ENCODE peak calls at places on chromosome X, in five cellular contexts. X is neural crest cell; M is CD4-positive, alpha-beta T cell; L is glutamatergic neuron; G is AG04450. Y is an unnamed sample.

GRCh38 chrX:134737061-134737460 is 78.8 kb upstream of the PLAC1 start:
- DNase-seq in M (no peak), L (no peak), G (no peak), X (no peak), Y (no peak)

GRCh38 chrX:72539822-72540221 is 32.8 kb downstream of the HDAC8 start:
- DNase-seq in G (no peak), X (no peak), M (no peak), L (peak), Y (no peak)

GRCh38 chrX:63918611-63919010 is 133.6 kb upstream of the ARHGEF9 start:
- DNase-seq in L (no peak), X (no peak), G (no peak), M (no peak), Y (no peak)

GRCh38 chrX:130098202-130098552 is 12.1 kb downstream of the ELF4 start:
- DNase-seq in G (no peak), M (no peak), X (no peak), L (no peak), Y (no peak)

GRCh38 chrX:11431833-11432232 is 138.6 kb downstream of the AMELX start:
- DNase-seq in X (no peak), M (no peak), G (no peak), L (no peak), Y (no peak)

GRCh38 chrX:122552291-122552800 is 631.7 kb upstream of the GRIA3 start:
- DNase-seq in G (no peak), X (no peak), M (no peak), L (no peak), Y (no peak)

GRCh38 chrX:118521435-118521834 is 25.8 kb downstream of the DOCK11 start:
- DNase-seq in L (no peak), G (peak), M (no peak), X (no peak), Y (no peak)

GRCh38 chrX:108029928-108030711 is 14.7 kb upstream of the VSIG1 start:
- DNase-seq in L (no peak), G (no peak), M (no peak), X (no peak), Y (no peak)

GRCh38 chrX:2145672-2146412 is 354.9 kb downstream of the DHRSX start:
- DNase-seq in G (no peak), X (no peak), L (no peak), M (no peak), Y (no peak)

GRCh38 chrX:42714981-42715688 is 62.8 kb downstream of the PPP1R2C start:
- DNase-seq in X (peak), L (peak), G (no peak), M (peak), Y (peak)

GRCh38 chrX:1686642-1687041 is 71.8 kb downstream of the ASMT start:
- DNase-seq in M (no peak), L (no peak), G (no peak), X (no peak), Y (no peak)

GRCh38 chrX:117803463-117803862 is 313.1 kb downstream of the KLHL13 start:
- DNase-seq in M (no peak), L (no peak), G (no peak), X (no peak), Y (no peak)

GRCh38 chrX:47497274-47497673 is 14.3 kb upstream of the ZNF41 start:
- DNase-seq in L (no peak), M (no peak), X (no peak), G (no peak), Y (no peak)

GRCh38 chrX:108090474-108091265 is 672 bp downstream of the PSMD10 start:
- DNase-seq in G (no peak), X (no peak), M (no peak), L (no peak), Y (no peak)

GRCh38 chrX:119238557-119238956 is 2.5 kb downstream of the PGRMC1 start:
- DNase-seq in X (no peak), M (no peak), L (no peak), G (no peak), Y (no peak)

DNA sequence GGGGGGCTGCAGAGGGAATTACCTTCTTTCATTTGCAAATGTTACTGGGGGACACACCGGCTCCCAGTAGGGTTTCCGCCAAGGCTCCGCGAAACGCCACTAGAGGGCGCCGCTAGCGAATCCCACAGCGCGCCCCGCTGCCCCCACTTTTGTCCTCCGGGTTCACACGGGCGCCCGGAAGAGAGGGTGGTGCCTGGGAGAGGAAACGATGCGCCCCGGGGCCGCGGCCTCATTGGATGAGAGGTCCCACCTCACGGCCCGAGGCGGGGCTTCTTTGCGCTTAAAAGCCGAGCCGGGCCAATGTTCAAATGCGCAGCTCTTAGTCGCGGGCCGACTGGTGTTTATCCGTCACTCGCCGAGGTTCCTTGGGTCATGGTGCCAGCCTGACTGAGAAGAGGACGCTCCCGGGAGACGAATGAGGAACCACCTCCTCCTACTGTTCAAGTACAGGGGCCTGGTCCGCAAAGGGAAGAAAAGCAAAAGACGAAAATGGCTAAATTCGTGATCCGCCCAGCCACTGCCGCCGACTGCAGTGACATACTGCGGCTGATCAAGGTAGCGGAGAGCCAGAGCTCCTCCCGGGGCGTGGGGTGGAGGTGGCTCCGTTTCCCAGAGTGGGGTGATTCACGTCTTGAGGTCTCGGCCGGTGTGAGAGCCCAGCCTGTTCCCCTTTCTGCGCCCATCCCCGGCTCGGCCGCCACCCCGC is at the start of gene SAT1:
- DNase-seq in M (peak), X (peak), L (peak), G (peak), Y (peak)
- TF ChIP-seq CTCF in M (peak), X (peak), L (peak), G (peak), Y (peak)

DNA sequence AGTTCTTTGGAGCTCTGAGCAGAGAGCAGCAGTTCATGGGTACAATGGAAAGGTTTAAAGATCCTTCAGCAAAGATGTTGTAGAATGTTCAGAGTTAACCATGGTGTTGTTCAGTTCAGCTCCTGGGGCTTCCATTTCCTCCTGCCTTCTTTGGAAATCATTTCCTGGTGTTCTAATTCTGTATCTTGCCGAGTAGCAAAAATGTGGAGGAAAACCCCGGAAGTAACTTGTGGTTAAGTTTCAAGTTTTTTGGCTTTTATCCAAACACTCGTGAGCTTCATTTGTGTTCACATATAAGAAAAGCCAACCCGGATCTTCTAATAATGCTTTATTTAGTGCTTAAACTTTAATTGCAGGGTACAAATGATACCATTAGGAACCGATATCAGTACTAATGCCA is 33.6 kb upstream of the ARX start:
- DNase-seq in X (no peak), L (no peak), G (no peak), M (no peak), Y (peak)
- TF ChIP-seq CTCF in X (no peak), L (no peak), G (no peak), M (no peak), Y (no peak)

DNA sequence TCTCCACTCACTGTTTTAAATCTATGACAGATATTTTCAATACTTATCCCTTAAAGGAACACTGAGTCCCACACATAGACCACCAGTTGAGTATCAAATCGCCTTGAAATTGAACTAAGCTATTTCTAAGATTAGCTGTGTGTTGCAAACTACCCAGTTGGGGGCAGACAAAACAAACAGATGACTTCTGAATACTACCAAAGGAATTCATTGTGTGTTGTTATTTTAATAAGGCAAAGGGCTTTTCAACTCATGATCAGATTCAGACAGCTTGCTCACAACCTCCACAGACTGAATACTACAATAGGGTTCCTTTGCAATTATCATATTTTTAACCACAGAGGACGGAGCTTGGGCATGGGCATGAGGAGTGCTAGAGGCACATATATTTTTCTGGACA is 283.0 kb upstream of the GPC4 start:
- DNase-seq in M (no peak), L (no peak), G (peak), X (no peak), Y (peak)
- TF ChIP-seq CTCF in M (no peak), L (no peak), G (peak), X (peak), Y (no peak)

GRCh38 chrX:53080628-53081580 is 1.3 kb upstream of the TSPYL2 start:
- DNase-seq in G (no peak), X (no peak), M (no peak), L (no peak), Y (no peak)
- TF ChIP-seq CTCF in G (no peak), X (no peak), M (no peak), L (no peak), Y (no peak)

GRCh38 chrX:154526901-154527675 is 11.1 kb upstream of the FAM3A start:
- DNase-seq in X (peak), L (peak), M (peak), G (no peak), Y (peak)
- TF ChIP-seq CTCF in X (peak), L (no peak), M (no peak), G (peak), Y (no peak)

DNA sequence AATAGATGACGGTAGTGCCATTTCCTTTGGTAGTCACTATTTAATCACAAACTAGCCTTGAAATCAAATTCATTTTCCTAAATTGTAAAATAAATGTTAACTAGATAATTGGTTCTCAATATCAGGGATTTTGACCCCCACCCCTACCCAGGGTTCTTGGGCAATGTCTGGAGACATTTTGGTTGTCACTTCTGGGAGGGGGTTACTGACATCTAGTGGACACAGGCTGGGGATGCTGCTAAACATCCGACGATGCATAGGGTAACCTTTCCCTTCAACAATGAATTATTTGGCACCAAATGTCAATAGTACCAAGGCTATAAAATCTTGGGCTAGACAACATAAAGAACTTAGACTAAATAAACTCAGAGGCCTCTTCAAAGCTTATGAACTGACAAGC is 285.8 kb upstream of the TRPC5 start:
- DNase-seq in X (no peak), G (no peak), L (no peak), M (no peak), Y (no peak)
- TF ChIP-seq CTCF in X (peak), G (peak), L (peak), M (no peak), Y (no peak)

GRCh38 chrX:74422576-74423288 is 1.4 kb downstream of the SLC16A2 start:
- DNase-seq in X (peak), M (no peak), L (peak), G (peak), Y (peak)
- TF ChIP-seq CTCF in X (peak), M (no peak), L (no peak), G (peak), Y (no peak)

Y was measured in Calu3.